ENCODE peak calls at places on chromosome 3, in seven cellular contexts. Q is left ventricle myocardium inferior, S is sigmoid colon, R is lower lobe of right lung, B is breast epithelium, M is heart left ventricle, K is mesenchymal stem cell. H is an unnamed sample.

GRCh38 chr3:156764761-156765160 is 61.4 kb upstream of the LEKR1 start:
- DNase-seq in Q (no peak), S (no peak), R (no peak), B (no peak), M (no peak), K (no peak), H (no peak)

GRCh38 chr3:42755681-42756578 is 17.1 kb downstream of the CCDC13 start:
- DNase-seq in Q (no peak), S (no peak), R (no peak), B (no peak), M (no peak), K (peak; percentile 23), H (peak; percentile 10)

GRCh38 chr3:14513566-14514322 is 26.4 kb downstream of the GRIP2 start:
- DNase-seq in Q (no peak), S (peak; percentile 51), R (no peak), B (no peak), M (no peak), K (no peak), H (no peak)

GRCh38 chr3:31295150-31295765 is 237.5 kb upstream of the STT3B start:
- DNase-seq in Q (no peak), S (no peak), R (no peak), B (no peak), M (no peak), K (no peak), H (no peak)

GRCh38 chr3:29922990-29923746 is 642.3 kb downstream of the RBMS3 start:
- DNase-seq in Q (peak; percentile 20), S (peak; percentile 65), R (no peak), B (no peak), M (peak; percentile 57), K (peak; percentile 93), H (no peak)

GRCh38 chr3:44511238-44511567 is 33.7 kb upstream of the ZNF445 start:
- DNase-seq in Q (no peak), S (no peak), R (no peak), B (no peak), M (no peak), K (peak; percentile 37), H (no peak)

GRCh38 chr3:159929181-159929893 is 59.3 kb upstream of the IL12A start:
- DNase-seq in Q (no peak), S (no peak), R (peak; percentile 46), B (no peak), M (no peak), K (peak; percentile 91), H (no peak)

GRCh38 chr3:106103383-106103782 is 234.6 kb upstream of the CBLB start:
- DNase-seq in Q (no peak), S (no peak), R (no peak), B (no peak), M (no peak), K (no peak), H (no peak)

GRCh38 chr3:62798000-62798399 is 77.2 kb downstream of the CADPS start:
- DNase-seq in Q (no peak), S (no peak), R (no peak), B (no peak), M (no peak), K (no peak), H (no peak)

GRCh38 chr3:151792411-151792810 is 21.5 kb upstream of the AADAC start:
- DNase-seq in Q (no peak), S (no peak), R (no peak), B (no peak), M (no peak), K (no peak), H (no peak)

GRCh38 chr3:115341208-115341607 is 194.1 kb upstream of the ZBTB20 start:
- DNase-seq in Q (no peak), S (no peak), R (no peak), B (no peak), M (no peak), K (peak; percentile 64), H (no peak)

GRCh38 chr3:39727415-39727814 is 82.0 kb upstream of the MYRIP start:
- DNase-seq in Q (no peak), S (no peak), R (no peak), B (no peak), M (no peak), K (no peak), H (no peak)

GRCh38 chr3:177973241-177973840 is 562.9 kb upstream of the KCNMB2 start:
- DNase-seq in Q (no peak), S (no peak), R (no peak), B (no peak), M (no peak), K (no peak), H (no peak)

GRCh38 chr3:156175570-156175969 is 55.2 kb downstream of the KCNAB1 start:
- DNase-seq in Q (no peak), S (no peak), R (no peak), B (no peak), M (no peak), K (no peak), H (no peak)

GRCh38 chr3:46228259-46229222 is 13.7 kb upstream of the CCR3 start:
- DNase-seq in Q (no peak), S (peak; percentile 77), R (no peak), B (no peak), M (no peak), K (peak; percentile 18), H (no peak)

GRCh38 chr3:125055165-125055912 is 458 bp downstream of the HEG1 start:
- DNase-seq in Q (peak; percentile 49), S (no peak), R (no peak), B (no peak), M (peak; percentile 40), K (no peak), H (peak; percentile 28)

GRCh38 chr3:161291191-161291901 is 70.2 kb downstream of the NMD3 start:
- DNase-seq in Q (no peak), S (no peak), R (no peak), B (peak; percentile 55), M (no peak), K (no peak), H (no peak)

GRCh38 chr3:11749486-11749885 is 97.2 kb downstream of the TAMM41 start:
- DNase-seq in Q (no peak), S (no peak), R (no peak), B (no peak), M (no peak), K (no peak), H (no peak)

GRCh38 chr3:61372723-61373122 is 121.5 kb upstream of the FHIT start:
- DNase-seq in Q (no peak), S (no peak), R (no peak), B (no peak), M (no peak), K (no peak), H (no peak)

GRCh38 chr3:22632566-22632965 is 570.6 kb upstream of the UBE2E2 start:
- DNase-seq in Q (no peak), S (no peak), R (no peak), B (no peak), M (no peak), K (no peak), H (no peak)

GRCh38 chr3:22627993-22628499 is 575.1 kb upstream of the UBE2E2 start:
- DNase-seq in Q (no peak), S (no peak), R (no peak), B (no peak), M (no peak), K (no peak), H (no peak)
- H3K4me1 ChIP-seq in Q (no peaks in the 10 kb centered on the region), S (no peaks in the 10 kb centered on the region), R (no peaks in the 10 kb centered on the region), B (no peaks in the 10 kb centered on the region), M (no peaks in the 10 kb centered on the region), K (no peaks in the 10 kb centered on the region), H (no peaks in the 10 kb centered on the region)

DNA sequence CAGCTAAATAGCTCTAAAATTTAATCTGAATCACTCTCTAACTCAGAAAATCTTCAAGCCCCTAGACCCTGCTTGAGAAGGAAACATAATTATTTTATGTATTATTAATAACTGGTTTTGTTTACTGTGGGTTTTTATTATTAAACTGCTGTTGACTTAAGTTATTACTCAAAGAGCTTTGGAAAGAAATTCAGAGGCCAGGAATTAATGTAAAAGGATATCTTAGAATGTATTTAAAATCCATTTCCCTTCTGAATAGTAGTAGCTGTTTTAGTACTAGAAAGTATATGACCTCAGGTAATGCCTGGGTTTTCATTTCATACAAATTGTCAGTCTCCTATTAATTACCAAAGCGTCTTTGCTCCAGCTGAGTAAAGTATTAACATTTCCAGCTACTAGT is 223.1 kb downstream of the ITPR1 start:
- DNase-seq in Q (no peak), S (no peak), R (no peak), B (no peak), M (no peak), K (no peak), H (no peak)
- H3K27ac ChIP-seq in Q (peak overlapping the region; percentile 57), S (no peak overlapping the region), R (no peak overlapping the region), B (peak overlapping the region; percentile 89), M (peak overlapping the region; percentile 68), K (no peak overlapping the region), H (no peak overlapping the region)

DNA sequence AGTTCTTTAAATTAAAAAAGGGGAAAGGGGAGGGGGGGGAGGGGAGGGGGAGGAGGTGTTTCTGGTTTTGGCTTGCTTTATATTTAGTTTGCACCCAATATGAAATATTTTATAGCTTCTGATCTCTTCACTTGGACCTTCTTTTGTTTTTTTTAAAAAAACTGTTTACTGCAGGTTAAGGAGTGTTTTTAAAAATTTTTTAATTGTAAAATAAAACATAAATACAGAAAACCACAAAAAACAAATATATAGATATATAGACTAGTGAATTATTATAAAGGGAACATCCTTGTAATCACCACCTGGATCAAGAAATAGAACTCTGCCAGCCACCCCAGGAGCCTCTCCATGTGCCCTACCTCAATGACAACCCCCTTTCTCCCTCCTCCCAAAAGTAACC is 861 bp upstream of the MYLK start:
- DNase-seq in Q (no peak), S (no peak), R (no peak), B (no peak), M (no peak), K (no peak), H (no peak)
- H3K4me3 ChIP-seq in Q (no peak overlapping the region), S (peak overlapping the region; percentile 65), R (no peak overlapping the region), B (no peak overlapping the region), M (no peak overlapping the region), K (no peak overlapping the region), H (no peak overlapping the region)

GRCh38 chr3:184631339-184631965 is 69.9 kb downstream of the EPHB3 start:
- DNase-seq in Q (no peak), S (no peak), R (no peak), B (no peak), M (no peak), K (no peak), H (no peak)
- H3K4me1 ChIP-seq in Q (peaks cover 33% of the 10 kb centered on the region), S (no peaks in the 10 kb centered on the region), R (no peaks in the 10 kb centered on the region), B (no peaks in the 10 kb centered on the region), M (no peaks in the 10 kb centered on the region), K (peaks cover 19% of the 10 kb centered on the region), H (peaks cover 4% of the 10 kb centered on the region)

DNA sequence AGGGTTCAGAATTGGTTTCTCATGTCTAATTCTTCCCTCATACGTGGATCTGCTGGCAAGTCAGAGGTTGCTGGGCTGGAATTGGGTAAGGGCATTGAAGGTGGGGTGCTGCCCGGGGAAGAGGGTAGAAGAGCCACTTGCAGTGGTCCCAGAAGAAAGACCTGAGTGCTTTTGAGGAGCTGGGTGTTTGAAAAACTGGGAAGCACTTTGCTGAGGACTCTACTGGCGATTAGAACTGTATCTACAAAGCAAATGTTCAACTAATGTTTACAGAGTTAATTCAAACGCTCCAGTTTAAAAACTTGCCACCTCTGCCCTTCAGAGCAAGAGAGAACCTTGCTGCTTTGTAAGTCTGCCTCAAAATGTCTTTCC is 21.9 kb downstream of the TRIM71 start:
- DNase-seq in Q (no peak), S (no peak), R (no peak), B (no peak), M (no peak), K (no peak), H (no peak)
- H3K27ac ChIP-seq in Q (no peak overlapping the region), S (no peak overlapping the region), R (no peak overlapping the region), B (no peak overlapping the region), M (no peak overlapping the region), K (no peak overlapping the region), H (no peak overlapping the region)